ENCODE peak calls at places on chromosomes 11 and 22, in eight cellular contexts. U, K, H, A, P, T, N and J are unnamed samples.

GRCh38 chr11:74311352-74311926 is at the start of gene P4HA3:
- DNase-seq in U (peak; percentile 73), K (peak; percentile 86), H (peak; percentile 77), A (peak; percentile 18), P (peak; percentile 31), T (no peak), N (peak; percentile 28), J (no peak)

GRCh38 chr11:110501428-110501827 is 71.7 kb downstream of the FDX1 start:
- DNase-seq in U (no peak), K (no peak), H (no peak), A (no peak), P (no peak), T (no peak), N (no peak), J (no peak)

GRCh38 chr11:13343931-13344717 is 66.5 kb downstream of the BMAL1 start:
- DNase-seq in U (peak; percentile 45), K (no peak), H (peak; percentile 74), A (no peak), P (peak; percentile 67), T (peak; percentile 59), N (peak; percentile 79), J (peak; percentile 58)

GRCh38 chr22:34004058-34004457 is 83.8 kb upstream of the LARGE1 start:
- DNase-seq in U (no peak), K (no peak), H (no peak), A (no peak), P (no peak), T (no peak), N (no peak), J (no peak)

GRCh38 chr22:47370448-47371262 is 608.2 kb downstream of the TBC1D22A start:
- DNase-seq in U (no peak), K (no peak), H (no peak), A (no peak), P (no peak), T (no peak), N (no peak), J (no peak)

GRCh38 chr11:88535916-88536547 is 198.5 kb upstream of the CTSC start:
- DNase-seq in U (no peak), K (no peak), H (peak; percentile 40), A (peak; percentile 77), P (no peak), T (peak; percentile 90), N (peak; percentile 92), J (no peak)

GRCh38 chr22:39205344-39206021 is 39.3 kb downstream of the PDGFB start:
- DNase-seq in U (no peak), K (peak; percentile 49), H (peak; percentile 76), A (peak; percentile 46), P (peak; percentile 56), T (peak; percentile 86), N (peak; percentile 78), J (no peak)

GRCh38 chr22:26922804-26923203 is 265.4 kb downstream of the MIAT start:
- DNase-seq in U (no peak), K (no peak), H (no peak), A (no peak), P (no peak), T (no peak), N (no peak), J (no peak)

GRCh38 chr11:119363081-119363861 is 16.8 kb upstream of the MFRP start:
- DNase-seq in U (no peak), K (peak; percentile 68), H (no peak), A (no peak), P (no peak), T (no peak), N (no peak), J (no peak)

GRCh38 chr11:86193297-86194095 is 51.1 kb upstream of the EED start:
- DNase-seq in U (peak; percentile 50), K (peak; percentile 77), H (peak; percentile 87), A (peak; percentile 86), P (peak; percentile 73), T (peak; percentile 82), N (peak; percentile 80), J (peak; percentile 75)

GRCh38 chr11:113341388-113342165 is 27.2 kb downstream of the TTC12 start:
- DNase-seq in U (no peak), K (no peak), H (no peak), A (no peak), P (no peak), T (no peak), N (no peak), J (no peak)

GRCh38 chr11:47389577-47390072 is 11.3 kb upstream of the SPI1 start:
- DNase-seq in U (no peak), K (no peak), H (no peak), A (no peak), P (no peak), T (peak; percentile 16), N (no peak), J (no peak)

GRCh38 chr22:28015676-28016601 is 96.9 kb upstream of the PITPNB start:
- DNase-seq in U (peak; percentile 13), K (no peak), H (no peak), A (no peak), P (no peak), T (no peak), N (no peak), J (no peak)

GRCh38 chr11:31487848-31488247 is 21.6 kb downstream of the IMMP1L start:
- DNase-seq in U (no peak), K (no peak), H (no peak), A (peak; percentile 44), P (peak; percentile 11), T (peak; percentile 49), N (peak; percentile 73), J (peak; percentile 49)

GRCh38 chr11:27218498-27219038 is 144.4 kb downstream of the CCDC34 start:
- DNase-seq in U (no peak), K (no peak), H (no peak), A (no peak), P (no peak), T (peak; percentile 51), N (peak; percentile 95), J (no peak)

GRCh38 chr11:63933459-63933858 is 5.3 kb upstream of the NAA40 start:
- DNase-seq in U (no peak), K (no peak), H (no peak), A (no peak), P (no peak), T (no peak), N (no peak), J (no peak)

GRCh38 chr22:31950226-31950625 is 5.9 kb downstream of the YWHAH start:
- DNase-seq in U (no peak), K (no peak), H (no peak), A (no peak), P (no peak), T (no peak), N (no peak), J (no peak)
- H3K4me1 ChIP-seq in U (peaks cover 70% of the 10 kb centered on the region), K (peaks cover 14% of the 10 kb centered on the region), H (peaks cover 61% of the 10 kb centered on the region), A (peaks cover 46% of the 10 kb centered on the region), P (peaks cover 79% of the 10 kb centered on the region), T (peaks cover 35% of the 10 kb centered on the region), N (peaks cover 21% of the 10 kb centered on the region), J (peaks cover 6% of the 10 kb centered on the region)

GRCh38 chr22:24205438-24206189 is 24.3 kb downstream of the SUSD2 start:
- DNase-seq in U (no peak), K (no peak), H (no peak), A (no peak), P (no peak), T (peak; percentile 41), N (no peak), J (no peak)

GRCh38 chr22:24209016-24209415 is 27.7 kb downstream of the SUSD2 start:
- DNase-seq in U (no peak), K (no peak), H (no peak), A (no peak), P (no peak), T (no peak), N (peak; percentile 16), J (no peak)

GRCh38 chr22:24207264-24208011 is 26.2 kb downstream of the SUSD2 start:
- DNase-seq in U (no peak), K (no peak), H (no peak), A (no peak), P (no peak), T (no peak), N (no peak), J (no peak)

GRCh38 chr22:24208012-24208749 is 26.9 kb downstream of the SUSD2 start:
- DNase-seq in U (no peak), K (no peak), H (peak; percentile 85), A (peak; percentile 95), P (no peak), T (peak; percentile 100), N (peak; percentile 98), J (no peak)
- H3K4me3 ChIP-seq in U (no peak overlapping the region), K (no peak overlapping the region), H (no peak overlapping the region), A (no peak overlapping the region), P (no peak overlapping the region), T (no peak overlapping the region), N (no peak overlapping the region), J (no peak overlapping the region)

GRCh38 chr11:111937859-111938258 is 716 bp downstream of the DIXDC1 start:
- DNase-seq in U (no peak), K (no peak), H (no peak), A (no peak), P (no peak), T (no peak), N (no peak), J (no peak)
- H3K4me1 ChIP-seq in U (peaks cover 52% of the 10 kb centered on the region), K (peaks cover 12% of the 10 kb centered on the region), H (peaks cover 79% of the 10 kb centered on the region), A (peaks cover 29% of the 10 kb centered on the region), P (peaks cover 31% of the 10 kb centered on the region), T (peaks cover 8% of the 10 kb centered on the region), N (peaks cover 31% of the 10 kb centered on the region), J (peaks cover 20% of the 10 kb centered on the region)

GRCh38 chr11:125910450-125910849 is 6.1 kb downstream of the DDX25 start:
- DNase-seq in U (no peak), K (no peak), H (no peak), A (no peak), P (no peak), T (no peak), N (no peak), J (no peak)
- H3K4me3 ChIP-seq in U (no peak overlapping the region), K (no peak overlapping the region), H (no peak overlapping the region), A (no peak overlapping the region), P (no peak overlapping the region), T (no peak overlapping the region), N (no peak overlapping the region), J (no peak overlapping the region)

GRCh38 chr11:120603071-120603470 is 91.5 kb downstream of the GRIK4 start:
- DNase-seq in U (no peak), K (peak; percentile 2), H (no peak), A (no peak), P (no peak), T (no peak), N (no peak), J (no peak)
- H3K4me1 ChIP-seq in U (no peaks in the 10 kb centered on the region), K (no peaks in the 10 kb centered on the region), H (no peaks in the 10 kb centered on the region), A (no peaks in the 10 kb centered on the region), P (no peaks in the 10 kb centered on the region), T (no peaks in the 10 kb centered on the region), N (peaks cover 5% of the 10 kb centered on the region), J (no peaks in the 10 kb centered on the region)